ENCODE peak calls at places on chromosomes 6 and 20, in eight cellular contexts. V is psoas muscle, C is fibroblast of lung, G is neural progenitor cell, Q is gastrocnemius medialis, Y is lung, M is neuronal stem cell, Z is A549. R is an unnamed sample.
A peak's percentile ranks its signal among the peaks of the same experiment; 100 is the strongest.

GRCh38 chr6:158531970-158532369 is 27.9 kb upstream of the TMEM181 start:
- DNase-seq in V (no peak), C (no peak), G (no peak), Q (no peak), Y (no peak), M (no peak), Z (no peak), R (no peak)

GRCh38 chr6:4399656-4400055 is 264.3 kb upstream of the ECI2 start:
- DNase-seq in V (no peak), C (no peak), G (no peak), Q (no peak), Y (no peak), M (no peak), Z (no peak), R (no peak)

GRCh38 chr6:112710710-112711109 is 363.6 kb downstream of the RFPL4B start:
- DNase-seq in V (no peak), C (no peak), G (no peak), Q (no peak), Y (no peak), M (no peak), Z (no peak), R (peak; percentile 6)

GRCh38 chr6:121222656-121223055 is 111.6 kb downstream of the TBC1D32 start:
- DNase-seq in V (no peak), C (peak; percentile 73), G (no peak), Q (no peak), Y (no peak), M (no peak), Z (no peak), R (peak; percentile 8)

GRCh38 chr6:158499601-158500000 is 60.3 kb upstream of the TMEM181 start:
- DNase-seq in V (no peak), C (no peak), G (no peak), Q (no peak), Y (no peak), M (no peak), Z (no peak), R (no peak)

GRCh38 chr20:1327241-1327653 is 1.7 kb downstream of the SDCBP2 start:
- DNase-seq in V (peak; percentile 60), C (peak; percentile 71), G (no peak), Q (no peak), Y (no peak), M (no peak), Z (no peak), R (no peak)

GRCh38 chr20:19973920-19974620 is 43.1 kb upstream of the NAA20 start:
- DNase-seq in V (peak; percentile 78), C (peak; percentile 88), G (no peak), Q (peak; percentile 90), Y (peak; percentile 67), M (no peak), Z (no peak), R (peak; percentile 34)

GRCh38 chr20:19515074-19515473 is 243.0 kb upstream of the RIN2 start:
- DNase-seq in V (no peak), C (no peak), G (no peak), Q (no peak), Y (no peak), M (no peak), Z (no peak), R (no peak)

GRCh38 chr20:64212750-64213149 is 42.8 kb upstream of the PCMTD2 start:
- DNase-seq in V (peak; percentile 37), C (peak; percentile 80), G (no peak), Q (no peak), Y (no peak), M (no peak), Z (no peak), R (no peak)

GRCh38 chr20:63183422-63184146 is 32.3 kb downstream of the YTHDF1 start:
- DNase-seq in V (no peak), C (peak; percentile 17), G (peak; percentile 74), Q (peak; percentile 18), Y (peak; percentile 34), M (peak; percentile 38), Z (peak; percentile 61), R (no peak)

GRCh38 chr20:52230406-52230805 is 38.8 kb upstream of the ZFP64 start:
- DNase-seq in V (no peak), C (no peak), G (no peak), Q (no peak), Y (no peak), M (no peak), Z (no peak), R (no peak)

GRCh38 chr6:41604006-41604405 is 34.3 kb upstream of the MDFI start:
- DNase-seq in V (no peak), C (no peak), G (no peak), Q (no peak), Y (no peak), M (no peak), Z (no peak), R (no peak)

GRCh38 chr20:51065615-51066014 is 42.7 kb upstream of the KCNG1 start:
- DNase-seq in V (no peak), C (no peak), G (no peak), Q (no peak), Y (no peak), M (no peak), Z (no peak), R (no peak)

GRCh38 chr6:106085984-106086832 is at the start of gene PRDM1:
- DNase-seq in V (peak; percentile 71), C (peak; percentile 61), G (peak; percentile 88), Q (peak; percentile 68), Y (peak; percentile 90), M (no peak), Z (peak; percentile 76), R (peak; percentile 79)

GRCh38 chr6:121504227-121504626 is 68.8 kb downstream of the GJA1 start:
- DNase-seq in V (no peak), C (peak; percentile 78), G (no peak), Q (no peak), Y (no peak), M (no peak), Z (peak; percentile 36), R (peak; percentile 80)

GRCh38 chr6:67068781-67069180 is 1361.8 kb upstream of the EYS start:
- DNase-seq in V (no peak), C (no peak), G (peak; percentile 33), Q (no peak), Y (no peak), M (no peak), Z (no peak), R (no peak)

GRCh38 chr6:10014561-10014960 is 400.3 kb downstream of the TFAP2A start:
- DNase-seq in V (no peak), C (no peak), G (peak; percentile 15), Q (no peak), Y (no peak), M (no peak), Z (no peak), R (no peak)

GRCh38 chr6:100184473-100184872 is 190.4 kb upstream of the MCHR2 start:
- DNase-seq in V (no peak), C (no peak), G (no peak), Q (no peak), Y (no peak), M (no peak), Z (no peak), R (no peak)

GRCh38 chr6:14109411-14109826 is 8.2 kb upstream of the CD83 start:
- DNase-seq in V (no peak), C (no peak), G (no peak), Q (no peak), Y (no peak), M (no peak), Z (no peak), R (no peak)

GRCh38 chr20:19832875-19833274 is 74.8 kb downstream of the RIN2 start:
- DNase-seq in V (no peak), C (no peak), G (no peak), Q (no peak), Y (no peak), M (no peak), Z (no peak), R (no peak)

GRCh38 chr6:75943381-75943780 is 129.1 kb downstream of the IMPG1 start:
- DNase-seq in V (no peak), C (no peak), G (no peak), Q (no peak), Y (no peak), M (no peak), Z (no peak), R (no peak)

GRCh38 chr6:11236351-11236750 is 3.9 kb upstream of the NEDD9 start:
- DNase-seq in V (no peak), C (no peak), G (no peak), Q (no peak), Y (peak; percentile 61), M (no peak), Z (no peak), R (no peak)

GRCh38 chr6:149862901-149863595 is 1.1 kb downstream of the LRP11 start:
- DNase-seq in V (peak; percentile 73), C (peak; percentile 59), G (peak; percentile 83), Q (peak; percentile 82), Y (peak; percentile 80), M (peak; percentile 57), Z (no peak), R (no peak)

GRCh38 chr6:28357036-28357435 is 7.3 kb downstream of the ZKSCAN3 start:
- DNase-seq in V (no peak), C (peak; percentile 7), G (no peak), Q (no peak), Y (no peak), M (no peak), Z (no peak), R (no peak)
- H3K27ac ChIP-seq in V (no peak overlapping the region), C (no peak overlapping the region), G (no peak overlapping the region), Q (no peak overlapping the region), Y (no peak overlapping the region), M (no peak overlapping the region), Z (peak overlapping the region; percentile 56), R (no peak overlapping the region)

GRCh38 chr6:148467926-148468325 is 125.3 kb downstream of the SASH1 start:
- DNase-seq in V (no peak), C (no peak), G (no peak), Q (no peak), Y (no peak), M (no peak), Z (no peak), R (no peak)

GRCh38 chr6:148470141-148470540 is 127.5 kb downstream of the SASH1 start:
- DNase-seq in V (no peak), C (no peak), G (no peak), Q (no peak), Y (no peak), M (no peak), Z (no peak), R (no peak)

GRCh38 chr6:148471624-148472494 is 129.2 kb downstream of the SASH1 start:
- DNase-seq in V (no peak), C (peak; percentile 50), G (no peak), Q (no peak), Y (no peak), M (no peak), Z (no peak), R (no peak)

GRCh38 chr6:148472495-148473105 is 130.0 kb downstream of the SASH1 start:
- DNase-seq in V (no peak), C (no peak), G (no peak), Q (no peak), Y (no peak), M (no peak), Z (no peak), R (no peak)

GRCh38 chr6:148470606-148471299 is 128.1 kb downstream of the SASH1 start:
- DNase-seq in V (no peak), C (no peak), G (no peak), Q (no peak), Y (no peak), M (no peak), Z (no peak), R (no peak)
- H3K27ac ChIP-seq in V (no peak overlapping the region), C (no peak overlapping the region), G (no peak overlapping the region), Q (peak overlapping the region; percentile 38), Y (peak overlapping the region; percentile 9), M (no peak overlapping the region), Z (no peak overlapping the region), R (no peak overlapping the region)

GRCh38 chr20:62179162-62179504 is 3.7 kb upstream of the MTG2 start:
- DNase-seq in V (no peak), C (no peak), G (no peak), Q (no peak), Y (no peak), M (no peak), Z (no peak), R (no peak)
- H3K27ac ChIP-seq in V (no peak overlapping the region), C (no peak overlapping the region), G (no peak overlapping the region), Q (no peak overlapping the region), Y (no peak overlapping the region), M (no peak overlapping the region), Z (no peak overlapping the region), R (no peak overlapping the region)

GRCh38 chr20:44115762-44116644 is 71.0 kb downstream of the JPH2 start:
- DNase-seq in V (no peak), C (no peak), G (no peak), Q (no peak), Y (no peak), M (no peak), Z (no peak), R (no peak)
- H3K27ac ChIP-seq in V (peak overlapping the region; percentile 60), C (no peak overlapping the region), G (no peak overlapping the region), Q (peak overlapping the region; percentile 17), Y (no peak overlapping the region), M (no peak overlapping the region), Z (no peak overlapping the region), R (no peak overlapping the region)